ENCODE peak calls at places on chromosome 12, in ten cellular contexts. H is uterus, K is endothelial cell of umbilical vein, E is stomach, Q is breast epithelium, Y is testis, L is sigmoid colon, P is HCT116, X is transverse colon, O is lower leg skin. C is an unnamed sample.

GRCh38 chr12:103645202-103645601 is 58.1 kb downstream of the STAB2 start:
- DNase-seq in P (no peak), X (no peak), Q (no peak), O (no peak), L (no peak), Y (no peak), H (no peak), K (no peak), E (no peak), C (no peak)

GRCh38 chr12:67457799-67458680 is 188.9 kb downstream of the CAND1 start:
- DNase-seq in X (no peak), Y (no peak), E (no peak), H (no peak), O (peak), Q (peak), P (no peak), K (no peak), L (no peak), C (no peak)

GRCh38 chr12:79407671-79408622 is 282.8 kb downstream of the PAWR start:
- DNase-seq in P (peak), E (peak), H (peak), K (peak), O (peak), X (peak), Y (peak), L (peak), Q (peak), C (no peak)

GRCh38 chr12:78916845-78917480 is 52.4 kb downstream of the SYT1 start:
- DNase-seq in H (no peak), E (no peak), Y (no peak), Q (no peak), P (peak), X (no peak), L (no peak), O (no peak), K (no peak), C (peak)

GRCh38 chr12:219891-220352 is 6.0 kb upstream of the SLC6A12 start:
- DNase-seq in O (peak), L (no peak), X (peak), H (peak), Y (peak), K (peak), Q (no peak), P (peak), E (peak), C (peak)

GRCh38 chr12:1500095-1500801 is 94.1 kb downstream of the FBXL14 start:
- DNase-seq in K (no peak), P (no peak), Q (no peak), X (no peak), O (no peak), Y (no peak), E (no peak), H (no peak), L (no peak), C (no peak)

GRCh38 chr12:50081096-50081808 is 3.9 kb upstream of the SMARCD1 start:
- DNase-seq in E (no peak), H (no peak), Q (no peak), P (no peak), Y (no peak), L (no peak), X (no peak), O (no peak), K (no peak), C (no peak)

GRCh38 chr12:90253674-90254181 is 545.1 kb upstream of the ATP2B1 start:
- DNase-seq in X (peak), Q (peak), E (peak), P (peak), Y (no peak), O (peak), K (peak), H (no peak), L (peak), C (peak)

GRCh38 chr12:101570022-101570421 is 24.7 kb upstream of the MYBPC1 start:
- DNase-seq in O (no peak), K (peak), X (no peak), E (no peak), Y (no peak), H (no peak), P (no peak), L (no peak), Q (no peak), C (no peak)

GRCh38 chr12:84789184-84789583 is 123.4 kb downstream of the SLC6A15 start:
- DNase-seq in P (no peak), Q (no peak), H (no peak), E (no peak), X (no peak), O (no peak), L (no peak), Y (no peak), K (no peak), C (no peak)

GRCh38 chr12:22981711-22982110 is 356.7 kb downstream of the ETNK1 start:
- DNase-seq in H (no peak), Y (no peak), P (no peak), Q (no peak), X (no peak), L (no peak), O (no peak), E (no peak), K (no peak), C (no peak)

GRCh38 chr12:45648070-45648469 is 81.4 kb upstream of the ARID2 start:
- DNase-seq in P (no peak), L (no peak), X (peak), E (peak), Y (no peak), O (no peak), Q (no peak), H (no peak), K (no peak), C (no peak)

GRCh38 chr12:120242275-120242799 is 23.2 kb downstream of the PXN start:
- DNase-seq in X (no peak), E (no peak), K (peak), Y (no peak), Q (no peak), P (no peak), L (no peak), H (no peak), O (no peak), C (no peak)

GRCh38 chr12:106671840-106672239 is 89.0 kb downstream of the RFX4 start:
- DNase-seq in O (no peak), Q (no peak), H (no peak), P (no peak), E (no peak), K (no peak), Y (no peak), L (no peak), X (no peak), C (no peak)

GRCh38 chr12:1939745-1940607 is 21.5 kb upstream of the CACNA2D4 start:
- DNase-seq in O (peak), P (peak), Q (peak), E (peak), X (peak), H (peak), L (peak), Y (peak), K (peak), C (peak)

GRCh38 chr12:54413284-54414190 is 5.5 kb downstream of the ITGA5 start:
- DNase-seq in O (peak), K (peak), X (peak), P (no peak), Q (no peak), E (peak), H (no peak), Y (no peak), L (peak), C (no peak)

GRCh38 chr12:22530-23201 is 43.9 kb upstream of the IQSEC3 start:
- DNase-seq in H (no peak), P (no peak), Y (peak), X (no peak), L (no peak), Q (no peak), E (no peak), K (no peak), O (no peak), C (no peak)

GRCh38 chr12:7645395-7646177 is 20.1 kb downstream of the APOBEC1 start:
- DNase-seq in K (peak), H (no peak), L (no peak), Q (no peak), E (no peak), X (no peak), P (peak), Y (peak), O (no peak), C (peak)

GRCh38 chr12:6312529-6313325 is 2.2 kb downstream of the PLEKHG6 start:
- DNase-seq in Y (no peak), X (peak), E (peak), K (no peak), L (peak), Q (peak), H (no peak), P (no peak), O (peak), C (no peak)

GRCh38 chr12:85781751-85782150 is 54.5 kb downstream of the RASSF9 start:
- DNase-seq in P (no peak), X (no peak), O (no peak), K (no peak), Q (no peak), E (no peak), L (no peak), H (no peak), Y (no peak), C (no peak)

GRCh38 chr12:110165540-110166159 is 41.5 kb downstream of the IFT81 start:
- DNase-seq in P (no peak), Y (no peak), L (no peak), O (no peak), H (no peak), X (no peak), Q (no peak), E (no peak), K (no peak), C (no peak)

GRCh38 chr12:116026768-116027550 is 250.5 kb downstream of the MED13L start:
- DNase-seq in E (no peak), L (no peak), Y (no peak), P (no peak), H (no peak), O (no peak), K (peak), X (no peak), Q (no peak), C (no peak)

GRCh38 chr12:42707312-42707711 is 117.8 kb upstream of the PRICKLE1 start:
- DNase-seq in E (no peak), P (no peak), X (no peak), K (no peak), H (no peak), Y (no peak), Q (no peak), O (no peak), L (no peak), C (no peak)

GRCh38 chr12:21526721-21527345 is 737 bp downstream of the SPX start:
- DNase-seq in L (no peak), Y (no peak), E (no peak), X (no peak), Q (no peak), P (no peak), K (peak), H (no peak), O (no peak), C (no peak)

GRCh38 chr12:11228268-11228879 is 41.1 kb downstream of the PRB3 start:
- DNase-seq in Q (no peak), H (no peak), O (no peak), K (peak), L (no peak), X (peak), E (peak), P (peak), Y (peak), C (peak)

GRCh38 chr12:107404981-107405380 is 280.6 kb upstream of the PWP1 start:
- DNase-seq in Q (no peak), H (no peak), P (peak), K (peak), O (no peak), E (no peak), X (peak), Y (peak), L (no peak), C (peak)

GRCh38 chr12:92745874-92746553 is 43.2 kb downstream of the PLEKHG7 start:
- DNase-seq in E (peak), L (peak), P (peak), K (peak), H (peak), Y (no peak), X (peak), O (peak), Q (no peak), C (peak)

GRCh38 chr12:92466391-92467305 is 236.1 kb upstream of the PLEKHG7 start:
- DNase-seq in Y (no peak), K (no peak), X (peak), P (no peak), O (no peak), Q (no peak), H (no peak), L (no peak), E (no peak), C (no peak)

GRCh38 chr12:121364657-121365265 is 12.6 kb upstream of the ANAPC5 start:
- DNase-seq in L (no peak), E (no peak), P (no peak), Q (no peak), Y (no peak), H (no peak), K (no peak), O (no peak), X (no peak), C (peak)

GRCh38 chr12:57904426-57904825 is 36.9 kb upstream of the ATP23 start:
- DNase-seq in Q (no peak), O (no peak), X (no peak), P (no peak), H (no peak), L (no peak), K (no peak), E (no peak), Y (no peak), C (no peak)

GRCh38 chr12:99066726-99067125 is 421.6 kb downstream of the APAF1 start:
- DNase-seq in E (no peak), Q (no peak), X (no peak), O (no peak), H (no peak), Y (no peak), P (no peak), L (no peak), K (no peak), C (no peak)

GRCh38 chr12:47387991-47388390 is 308.2 kb upstream of the AMIGO2 start:
- DNase-seq in K (no peak), H (no peak), O (no peak), Q (no peak), Y (no peak), X (no peak), L (no peak), E (no peak), P (no peak), C (no peak)

GRCh38 chr12:80472912-80473500 is 29.0 kb downstream of the PTPRQ start:
- DNase-seq in P (peak), Y (no peak), K (peak), H (no peak), Q (no peak), E (no peak), O (no peak), X (no peak), L (no peak), C (no peak)

GRCh38 chr12:83349907-83350611 is 663.4 kb downstream of the TMTC2 start:
- DNase-seq in K (no peak), E (no peak), X (no peak), H (no peak), Y (no peak), Q (no peak), L (no peak), P (no peak), O (no peak), C (no peak)

GRCh38 chr12:851343-851742 is 98.2 kb downstream of the RAD52 start:
- DNase-seq in E (no peak), Q (no peak), H (no peak), L (no peak), P (no peak), Y (no peak), X (no peak), O (no peak), K (peak), C (no peak)

GRCh38 chr12:19916193-19916498 is 452.2 kb upstream of the PDE3A start:
- DNase-seq in L (no peak), X (no peak), P (no peak), K (peak), H (no peak), Y (no peak), E (no peak), O (no peak), Q (no peak), C (no peak)

DNA sequence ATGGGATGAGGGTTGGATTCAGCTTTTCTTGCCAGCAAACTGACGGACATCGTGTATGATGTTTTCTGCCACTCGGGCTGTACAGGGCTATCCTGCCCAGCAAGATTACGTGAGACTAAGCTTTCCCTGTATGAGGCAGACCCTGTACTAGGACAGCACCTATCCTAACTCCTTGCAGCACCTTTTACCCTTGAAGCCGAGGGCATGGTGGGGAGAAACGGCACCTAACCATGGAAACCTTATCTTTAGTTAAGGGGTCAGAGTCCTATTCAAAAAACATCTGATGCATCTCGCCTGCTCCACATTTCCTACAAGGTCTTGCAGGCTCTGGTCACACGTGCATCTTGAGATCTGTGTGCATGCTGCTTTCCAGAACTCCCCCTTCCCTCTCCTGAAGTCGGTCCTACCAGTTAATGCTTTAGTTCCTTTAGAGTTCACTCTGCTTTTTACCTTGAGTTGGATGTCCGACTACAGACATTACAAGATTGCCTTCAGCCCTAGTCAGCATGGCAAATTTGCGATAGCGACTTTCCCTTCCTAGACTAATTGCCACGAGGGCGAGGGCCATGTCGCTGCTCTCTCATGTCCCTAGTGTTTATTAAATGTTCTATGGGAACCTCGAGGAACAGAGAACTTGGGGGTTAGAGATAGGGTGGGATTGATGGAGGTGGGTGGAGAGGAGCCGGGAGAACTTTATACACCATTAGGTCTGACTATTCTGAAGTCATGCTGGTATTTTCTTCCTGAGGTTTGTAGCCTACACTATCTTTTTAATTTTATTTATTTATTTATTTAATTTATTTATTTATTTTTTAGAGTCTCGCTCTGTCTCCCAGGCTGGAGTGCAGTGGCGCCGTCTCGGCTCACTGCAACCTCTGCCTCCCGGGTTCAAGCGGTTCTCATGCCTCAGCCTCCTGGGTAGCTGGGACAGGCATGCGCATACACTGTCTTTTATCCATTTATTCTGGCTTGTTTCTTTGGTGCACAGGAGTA is 6.6 kb downstream of the RAN start:
- DNase-seq in E (no peak), P (no peak), Y (no peak), K (no peak), Q (no peak), O (no peak), L (peak), X (no peak), H (no peak), C (no peak)
- TF ChIP-seq POLR2A in E (no peak), P (no peak), Y (no peak), K (peak), Q (no peak), O (no peak), L (no peak), X (no peak), H (no peak), C (no peak)

DNA sequence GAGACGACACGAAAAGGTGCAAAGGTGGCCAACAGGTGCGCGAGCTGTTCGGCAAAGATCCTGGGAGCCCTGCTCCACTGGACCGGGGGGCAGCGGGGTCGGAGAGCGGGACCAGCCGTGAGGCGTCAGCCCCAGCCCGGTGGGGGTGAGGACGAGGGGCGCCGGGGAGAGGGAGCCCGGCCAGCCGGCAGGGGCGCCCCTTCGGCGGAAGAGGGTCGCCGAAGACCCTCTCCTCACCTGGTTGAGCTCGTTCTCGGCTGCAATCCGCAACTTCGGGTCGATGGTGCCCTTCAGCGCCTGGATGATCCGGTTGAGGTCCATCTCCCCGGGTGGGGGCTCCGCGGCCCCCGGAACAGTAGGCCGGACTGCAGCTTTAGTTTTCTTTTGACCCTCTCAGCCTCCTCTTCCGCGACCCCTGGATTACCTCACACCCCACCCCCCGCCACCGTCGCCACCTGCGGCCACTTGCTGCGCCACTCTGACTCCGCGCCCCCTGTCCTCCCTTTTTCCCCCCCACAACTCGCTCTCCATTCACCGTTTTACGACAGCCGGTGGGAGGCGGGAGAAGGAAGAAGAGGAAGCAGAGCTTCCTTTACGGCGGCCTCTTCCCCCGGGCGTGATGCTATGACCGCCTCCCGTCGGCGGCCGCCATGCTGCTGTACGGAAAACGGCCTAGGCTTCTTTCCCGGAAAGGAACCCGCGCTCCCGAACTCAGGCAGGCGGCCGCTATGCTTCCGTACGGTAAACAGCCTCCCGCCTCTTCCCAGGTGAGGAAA is at the start of gene IPO8:
- DNase-seq in P (peak), E (peak), K (peak), O (peak), L (peak), H (peak), Q (peak), X (peak), Y (peak), C (peak)
- TF ChIP-seq POLR2A in P (no peak), E (no peak), K (peak), O (no peak), L (no peak), H (no peak), Q (no peak), X (peak), Y (no peak), C (no peak)

GRCh38 chr12:31659087-31659942 is at the start of gene ETFBKMT:
- DNase-seq in K (peak), O (peak), P (peak), X (peak), H (peak), Q (peak), E (peak), Y (peak), L (peak), C (peak)
- TF ChIP-seq POLR2A in K (peak), O (no peak), P (peak), X (peak), H (peak), Q (no peak), E (peak), Y (no peak), L (no peak), C (peak)

GRCh38 chr12:123046431-123046830 is 66.0 kb downstream of the ARL6IP4 start:
- DNase-seq in Y (no peak), H (no peak), Q (no peak), P (no peak), K (no peak), O (no peak), X (no peak), L (no peak), E (no peak), C (no peak)
- TF ChIP-seq POLR2A in Y (no peak), H (no peak), Q (no peak), P (no peak), K (no peak), O (no peak), X (no peak), L (no peak), E (no peak), C (no peak)

DNA sequence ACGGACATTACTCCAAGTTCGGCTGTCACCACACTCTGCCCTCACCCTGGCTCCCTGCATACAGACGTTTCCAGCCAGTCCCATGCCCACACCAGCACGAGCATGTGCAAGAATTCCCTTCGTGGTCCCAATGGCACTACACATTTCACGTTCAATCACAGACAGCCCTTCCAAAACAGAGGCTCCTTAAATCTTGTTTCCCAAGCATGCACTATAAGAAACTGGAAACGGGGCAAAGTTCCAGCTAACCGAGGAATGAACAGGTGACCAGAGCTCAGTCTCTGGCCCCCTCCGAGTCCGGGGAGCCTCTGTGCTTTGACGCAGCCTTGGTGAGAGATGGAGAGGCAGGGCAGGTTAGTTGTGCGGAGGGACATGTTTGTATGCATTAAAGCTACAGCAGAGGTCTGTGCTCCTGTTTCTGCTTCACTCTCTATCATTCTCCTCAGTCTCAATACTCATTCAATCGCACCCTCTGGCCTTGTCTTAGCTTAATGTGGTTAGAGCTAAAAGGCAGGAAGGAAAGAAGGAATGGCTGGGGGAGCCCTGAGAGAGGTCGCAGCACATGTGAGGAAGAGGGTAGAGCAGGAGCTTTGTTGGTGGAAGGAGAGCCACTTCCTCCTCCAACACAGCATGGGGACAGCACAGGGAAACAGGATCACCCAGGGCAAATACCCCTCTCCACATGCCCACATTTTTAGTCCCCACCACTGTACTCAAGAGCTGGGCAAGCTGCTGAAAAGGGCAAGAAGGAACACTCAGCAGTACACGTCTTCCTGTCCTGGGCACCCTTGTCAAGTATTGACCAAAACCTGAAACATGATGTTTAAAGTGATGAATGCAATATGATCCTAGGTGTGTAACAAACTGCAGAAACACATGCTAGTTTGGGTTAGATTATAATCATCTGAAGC is 12.2 kb upstream of the SELPLG start:
- DNase-seq in L (no peak), X (no peak), P (no peak), H (no peak), E (no peak), Q (no peak), O (no peak), K (no peak), Y (no peak), C (no peak)
- TF ChIP-seq POLR2A in L (no peak), X (no peak), P (no peak), H (no peak), E (no peak), Q (no peak), O (no peak), K (no peak), Y (no peak), C (no peak)